ENCODE peak calls at places on chromosomes 2 and 18, in five cellular contexts. C is foreskin fibroblast, U is AG04449, P is cardiac muscle cell, W is right cardiac atrium. Y is an unnamed sample.

GRCh38 chr2:112075490-112076260 is 20.6 kb downstream of the TMEM87B start:
- DNase-seq in C (no peak), U (no peak), P (peak), W (no peak), Y (no peak)

GRCh38 chr18:58761241-58761969 is 90.1 kb downstream of the MALT1 start:
- DNase-seq in C (no peak), U (no peak), P (no peak), W (no peak), Y (no peak)

GRCh38 chr2:171902840-171903420 is 8.9 kb upstream of the SLC25A12 start:
- DNase-seq in C (no peak), U (no peak), P (no peak), W (no peak), Y (no peak)

GRCh38 chr2:133641942-133642341 is 73.7 kb upstream of the NCKAP5 start:
- DNase-seq in C (no peak), U (no peak), P (no peak), W (no peak), Y (no peak)

GRCh38 chr2:55025082-55025481 is 25.2 kb downstream of the RTN4 start:
- DNase-seq in C (no peak), U (no peak), P (no peak), W (no peak), Y (no peak)

GRCh38 chr2:28224648-28225471 is 167.8 kb upstream of the FOSL2 start:
- DNase-seq in C (peak), U (peak), P (peak), W (no peak), Y (peak)

GRCh38 chr2:105034170-105034569 is 3.7 kb upstream of the MRPS9 start:
- DNase-seq in C (no peak), U (no peak), P (no peak), W (no peak), Y (no peak)

GRCh38 chr18:59672125-59672769 is 25.0 kb downstream of the CCBE1 start:
- DNase-seq in C (no peak), U (no peak), P (no peak), W (no peak), Y (no peak)

GRCh38 chr2:224691563-224691962 is 24.6 kb downstream of the CCDC195 start:
- DNase-seq in C (no peak), U (no peak), P (peak), W (no peak), Y (no peak)

GRCh38 chr2:69116438-69116837 is 103.5 kb downstream of the ANTXR1 start:
- DNase-seq in C (no peak), U (no peak), P (no peak), W (no peak), Y (no peak)

GRCh38 chr2:15939854-15940660 is at the start of gene MYCN:
- DNase-seq in C (no peak), U (no peak), P (peak), W (peak), Y (no peak)

GRCh38 chr18:49525981-49526380 is 35.9 kb upstream of the LIPG start:
- DNase-seq in C (no peak), U (no peak), P (no peak), W (no peak), Y (no peak)

GRCh38 chr2:10305715-10306114 is 3.0 kb downstream of the HPCAL1 start:
- DNase-seq in C (no peak), U (no peak), P (no peak), W (no peak), Y (no peak)

GRCh38 chr2:54975598-54976507 is 74.4 kb downstream of the RTN4 start:
- DNase-seq in C (no peak), U (no peak), P (no peak), W (no peak), Y (no peak)

GRCh38 chr2:85911836-85912692 is 23.3 kb upstream of the ST3GAL5 start:
- DNase-seq in C (no peak), U (no peak), P (peak), W (no peak), Y (no peak)

GRCh38 chr18:4510709-4511108 is 55.6 kb upstream of the DLGAP1 start:
- DNase-seq in C (no peak), U (no peak), P (peak), W (no peak), Y (no peak)

GRCh38 chr2:227473019-227473461 is 1.1 kb downstream of the AGFG1 start:
- DNase-seq in C (no peak), U (no peak), P (no peak), W (no peak), Y (no peak)

GRCh38 chr2:88212251-88212790 is 42.2 kb downstream of the THNSL2 start:
- DNase-seq in C (peak), U (no peak), P (peak), W (no peak), Y (no peak)

GRCh38 chr18:58507881-58508280 is 121.0 kb downstream of the ALPK2 start:
- DNase-seq in C (no peak), U (no peak), P (no peak), W (no peak), Y (no peak)

GRCh38 chr2:44616616-44617266 is 255.0 kb downstream of the CAMKMT start:
- DNase-seq in C (no peak), U (no peak), P (peak), W (no peak), Y (no peak)

GRCh38 chr2:37529830-37530452 is 141.5 kb downstream of the CDC42EP3 start:
- DNase-seq in C (no peak), U (no peak), P (no peak), W (no peak), Y (peak)
- H3K4me3 ChIP-seq in C (no peak), U (no peak), P (no peak), W (no peak), Y (no peak)

GRCh38 chr18:8703781-8704301 is 1.5 kb upstream of the MTCL1 start:
- DNase-seq in C (no peak), U (no peak), P (no peak), W (no peak), Y (no peak)
- H3K4me3 ChIP-seq in C (peak), U (peak), P (no peak), W (no peak), Y (no peak)

DNA sequence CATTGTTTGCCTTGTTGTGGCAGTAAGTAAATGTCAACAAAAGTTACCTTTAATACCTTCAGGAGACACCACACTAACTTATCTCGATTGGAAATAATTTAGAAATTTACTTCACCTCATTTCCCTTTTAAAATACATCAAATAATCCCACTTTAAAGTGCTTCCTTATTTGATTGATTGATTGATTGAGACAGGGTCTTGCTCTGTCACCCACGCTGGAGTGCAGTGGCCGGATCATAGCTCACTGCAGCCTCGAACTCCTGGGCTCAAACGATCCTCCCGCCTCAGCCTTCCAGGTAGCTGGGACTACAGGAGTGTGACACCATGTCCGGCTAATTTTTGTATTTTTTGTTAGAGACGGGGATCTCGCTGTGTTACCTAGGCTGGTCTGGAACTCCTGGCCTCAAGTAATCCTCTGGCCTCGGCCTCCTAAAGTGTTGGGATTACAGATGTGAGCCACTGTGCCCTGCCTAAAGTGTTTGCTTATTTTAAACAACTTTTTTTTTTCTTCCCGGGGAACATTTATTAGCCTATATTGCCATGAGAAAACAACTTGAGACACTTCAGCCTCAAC is 12.0 kb upstream of the PAX3 start:
- DNase-seq in C (no peak), U (no peak), P (no peak), W (no peak), Y (no peak)
- H3K4me3 ChIP-seq in C (no peak), U (no peak), P (no peak), W (no peak), Y (no peak)

GRCh38 chr2:231621051-231621879 is 28.6 kb downstream of the TEX44 start:
- DNase-seq in C (no peak), U (no peak), P (peak), W (no peak), Y (no peak)
- H3K4me3 ChIP-seq in C (no peak), U (no peak), P (no peak), W (peak), Y (no peak)

DNA sequence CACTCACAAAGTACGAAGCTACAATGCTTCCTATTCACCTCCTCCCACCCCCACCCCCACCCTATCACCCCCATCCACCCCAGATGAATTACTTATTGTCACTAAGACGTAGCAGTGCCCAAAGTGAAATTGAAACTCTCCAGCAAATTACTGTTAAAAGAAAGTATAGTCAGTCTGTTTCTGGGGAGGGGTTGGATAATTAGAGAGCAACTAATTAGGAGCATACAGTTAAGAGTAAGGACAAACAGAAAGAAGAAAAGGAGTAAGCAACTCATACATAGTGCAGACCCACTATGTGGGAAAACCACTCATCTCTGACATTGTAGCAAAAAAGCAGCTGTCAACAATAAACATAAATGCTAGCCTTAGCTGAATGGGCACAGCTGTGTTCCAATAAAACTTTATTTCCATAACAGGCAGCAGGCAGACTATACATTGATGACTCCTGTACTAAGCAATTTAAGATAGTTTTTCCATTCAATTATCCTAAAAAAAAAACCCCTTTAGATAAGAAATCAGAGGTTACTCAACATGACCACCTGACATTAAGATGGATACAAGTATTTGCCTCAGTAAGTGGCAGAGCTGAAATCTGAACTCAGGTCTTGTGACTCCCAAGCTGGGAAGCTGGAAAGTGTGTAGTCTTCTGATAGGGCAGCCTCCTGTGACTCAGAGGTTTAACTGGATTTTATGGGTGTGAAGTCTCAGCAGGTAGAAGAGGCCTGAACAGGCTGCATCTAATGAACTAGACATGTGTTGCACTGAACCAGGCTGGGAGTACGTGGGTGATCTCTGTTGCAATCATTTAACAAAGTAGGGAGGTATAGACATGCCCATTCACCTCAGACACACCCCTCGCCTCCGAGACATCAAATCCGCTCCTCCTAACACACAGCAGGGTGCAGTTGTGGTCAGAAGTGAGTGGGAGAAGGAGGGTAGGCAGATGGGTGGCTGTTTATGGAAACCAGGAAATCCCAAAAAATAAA is 171.8 kb upstream of the KLF7 start:
- DNase-seq in C (no peak), U (no peak), P (peak), W (no peak), Y (no peak)
- H3K4me3 ChIP-seq in C (no peak), U (no peak), P (no peak), W (peak), Y (no peak)